ENCODE peak calls at places on chromosomes 13 and 19, in seven cellular contexts. Y is GM23248, L is psoas muscle, A is left ventricle myocardium inferior, B is tibial nerve, C is endodermal cell, K is cardiac muscle cell. O is an unnamed sample. For H3K9me3, the result is how much of the 10 kb centered on the place peaks cover.

GRCh38 chr13:40379186-40379585 is 287.3 kb downstream of the FOXO1 start:
- DNase-seq in Y (no peak), L (no peak), A (no peak), B (no peak), C (no peak), K (no peak), O (no peak)

GRCh38 chr19:2381151-2381822 is 21.2 kb downstream of the TMPRSS9 start:
- DNase-seq in Y (no peak), L (no peak), A (no peak), B (no peak), C (no peak), K (peak), O (no peak)

GRCh38 chr13:102402292-102402691 is 444 bp upstream of the FGF14 start:
- DNase-seq in Y (peak), L (peak), A (peak), B (no peak), C (peak), K (peak), O (no peak)

GRCh38 chr13:21176195-21176981 is at the start of the genes MRPL57 and SKA3:
- DNase-seq in Y (peak), L (peak), A (peak), B (peak), C (peak), K (peak), O (peak)

GRCh38 chr13:113564331-113565023 is 20.1 kb upstream of the TFDP1 start:
- DNase-seq in Y (no peak), L (no peak), A (no peak), B (no peak), C (peak), K (no peak), O (no peak)

GRCh38 chr13:52070929-52071523 is 46.5 kb downstream of the UTP14C start:
- DNase-seq in Y (peak), L (no peak), A (no peak), B (no peak), C (no peak), K (peak), O (peak)

GRCh38 chr19:2922987-2923386 is 21.8 kb downstream of the ZNF77 start:
- DNase-seq in Y (no peak), L (no peak), A (no peak), B (no peak), C (peak), K (no peak), O (peak)

GRCh38 chr13:64855506-64855905 is 2374.6 kb downstream of the PCDH9 start:
- DNase-seq in Y (peak), L (no peak), A (no peak), B (no peak), C (no peak), K (peak), O (peak)

GRCh38 chr13:93881418-93881817 is 598.1 kb downstream of the DCT start:
- DNase-seq in Y (peak), L (no peak), A (no peak), B (no peak), C (no peak), K (peak), O (no peak)

GRCh38 chr13:50375792-50376191 is 360.5 kb downstream of the KCNRG start:
- DNase-seq in Y (peak), L (no peak), A (no peak), B (no peak), C (no peak), K (peak), O (peak)

GRCh38 chr13:29943301-29944085 is 93.1 kb upstream of the UBL3 start:
- DNase-seq in Y (no peak), L (no peak), A (no peak), B (no peak), C (no peak), K (no peak), O (no peak)

GRCh38 chr19:47483200-47483599 is 819 bp downstream of the KPTN start:
- DNase-seq in Y (no peak), L (no peak), A (no peak), B (no peak), C (no peak), K (no peak), O (no peak)

GRCh38 chr13:50529154-50529882 is 314.2 kb downstream of the DLEU7 start:
- DNase-seq in Y (peak), L (peak), A (peak), B (peak), C (peak), K (peak), O (no peak)

GRCh38 chr19:41324921-41325639 is 15.1 kb downstream of the CCDC97 start:
- DNase-seq in Y (peak), L (peak), A (peak), B (no peak), C (peak), K (peak), O (peak)
- H3K4me3 ChIP-seq in Y (peak), L (peak), A (peak), B (no peak), C (peak), K (no peak), O (no peak)

GRCh38 chr19:51873097-51873496 is 14.7 kb downstream of the ZNF577 start:
- DNase-seq in Y (no peak), L (no peak), A (no peak), B (no peak), C (no peak), K (no peak), O (no peak)
- H3K9me3 ChIP-seq in Y (under half), L (half or more), A (half or more), B (under half), C (half or more), K (under half), O (half or more)

GRCh38 chr19:33302175-33302973 is at the start of gene CEBPA:
- DNase-seq in Y (peak), L (peak), A (peak), B (peak), C (peak), K (peak), O (peak)

GRCh38 chr19:33301900-33302174 is 497 bp downstream of the CEBPA start:
- DNase-seq in Y (peak), L (no peak), A (no peak), B (no peak), C (no peak), K (no peak), O (no peak)

GRCh38 chr19:33300016-33300981 is 2.0 kb downstream of the CEBPA start:
- DNase-seq in Y (no peak), L (no peak), A (no peak), B (no peak), C (no peak), K (peak), O (no peak)

GRCh38 chr19:33302974-33303790 is 848 bp upstream of the CEBPA start:
- DNase-seq in Y (peak), L (peak), A (peak), B (no peak), C (peak), K (peak), O (peak)

DNA sequence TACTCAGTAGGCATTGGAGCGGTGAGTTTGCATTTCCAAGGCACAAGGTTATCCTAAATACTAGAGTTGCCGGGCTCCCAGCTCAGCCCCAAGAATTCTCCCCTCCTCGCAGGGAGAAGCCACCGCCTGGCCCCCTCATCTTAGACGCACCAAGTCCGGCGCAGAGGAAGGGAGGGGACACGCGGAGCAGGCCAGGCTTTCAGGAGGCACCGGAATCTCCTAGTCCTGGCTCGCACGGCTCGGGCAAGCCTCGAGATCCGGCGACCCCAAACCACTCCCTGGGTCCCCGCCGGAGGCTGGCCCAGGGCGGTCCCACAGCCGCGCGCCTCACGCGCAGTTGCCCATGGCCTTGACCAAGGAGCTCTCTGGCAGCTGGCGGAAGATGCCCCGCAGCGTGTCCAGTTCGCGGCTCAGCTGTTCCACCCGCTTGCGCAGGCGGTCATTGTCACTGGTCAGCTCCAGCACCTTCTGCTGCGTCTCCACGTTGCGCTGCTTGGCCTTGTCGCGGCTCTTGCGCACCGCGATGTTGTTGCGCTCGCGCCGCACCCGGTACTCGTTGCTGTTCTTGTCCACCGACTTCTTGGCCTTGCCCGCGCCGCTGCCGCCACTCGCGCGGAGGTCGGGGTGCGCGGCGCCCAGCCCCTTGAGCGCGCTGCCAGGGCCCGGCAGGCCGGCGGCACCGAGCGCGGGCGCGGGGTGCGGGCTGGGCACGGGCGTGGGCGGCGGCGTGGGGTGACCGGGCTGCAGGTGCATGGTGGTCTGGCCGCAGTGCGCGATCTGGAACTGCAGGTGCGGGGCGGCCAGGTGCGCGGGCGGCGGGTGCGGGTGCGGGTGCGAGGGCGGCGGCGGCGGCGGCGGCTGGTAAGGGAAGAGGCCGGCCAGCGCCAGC is 1.1 kb downstream of the CEBPA start:
- DNase-seq in Y (peak), L (peak), A (no peak), B (no peak), C (peak), K (peak), O (peak)
- H3K4me3 ChIP-seq in Y (peak), L (peak), A (peak), B (peak), C (no peak), K (peak), O (peak)

DNA sequence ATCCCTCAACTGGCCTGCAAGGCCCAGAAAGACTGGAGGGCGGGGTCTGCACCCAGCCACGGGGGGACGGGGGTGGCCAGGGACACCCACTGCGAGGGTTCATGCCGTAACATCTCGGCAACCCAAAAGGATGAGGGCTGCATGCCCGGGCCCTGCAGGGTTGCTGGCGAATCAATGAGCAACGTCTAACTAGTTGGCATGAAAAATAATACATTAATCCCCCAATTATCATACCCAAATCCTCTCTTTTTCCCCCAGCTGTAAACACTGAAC is 232.2 kb downstream of the TUBA3C start:
- DNase-seq in Y (no peak), L (no peak), A (no peak), B (no peak), C (no peak), K (no peak), O (no peak)
- H3K9me3 ChIP-seq in Y (under half), L (under half), A (under half), B (under half), C (under half), K (under half), O (under half)

DNA sequence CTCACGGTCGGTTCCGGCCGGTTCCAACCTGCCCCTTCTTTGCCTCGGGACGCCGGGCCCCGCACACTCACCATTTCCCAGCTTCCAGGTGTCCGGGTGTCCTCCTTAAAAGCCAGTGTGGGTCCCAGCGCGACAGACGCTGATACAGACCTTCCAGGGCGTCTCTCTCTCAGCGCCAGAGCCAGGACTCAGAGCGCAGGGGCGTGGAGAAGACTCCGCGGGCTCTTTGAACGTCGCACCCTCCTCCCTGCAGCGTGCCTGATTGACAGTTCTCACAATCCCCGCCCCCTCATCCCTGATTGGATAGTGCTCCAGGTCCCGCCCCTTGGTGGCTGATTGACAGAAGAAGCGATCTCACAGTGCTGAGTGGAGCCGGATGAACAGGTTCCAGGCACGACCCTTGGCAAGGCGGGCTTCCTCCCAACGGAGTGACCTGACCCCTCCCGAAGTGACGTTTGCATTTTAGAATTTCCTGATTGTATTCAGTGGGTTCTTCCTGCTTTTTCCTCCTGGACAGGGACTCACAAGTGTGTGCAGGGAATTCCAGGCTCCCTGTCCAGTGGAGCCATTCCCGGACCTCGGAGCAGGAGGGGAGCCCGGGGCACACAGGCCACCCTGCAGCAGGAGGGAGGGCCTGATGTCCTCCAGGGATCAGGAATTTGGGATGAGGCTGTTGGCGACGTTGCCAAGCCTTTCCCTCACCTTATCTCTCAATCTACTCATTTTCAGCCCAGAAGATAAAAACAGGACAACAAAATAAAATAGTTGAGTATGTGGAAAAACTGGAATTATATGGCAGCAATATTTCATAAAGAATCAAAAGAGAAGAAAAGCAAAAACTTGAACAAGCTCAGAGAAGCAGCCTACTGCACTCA is at the start of gene ZNF823:
- DNase-seq in Y (peak), L (peak), A (peak), B (peak), C (peak), K (peak), O (peak)
- H3K4me3 ChIP-seq in Y (peak), L (peak), A (peak), B (peak), C (peak), K (peak), O (peak)

DNA sequence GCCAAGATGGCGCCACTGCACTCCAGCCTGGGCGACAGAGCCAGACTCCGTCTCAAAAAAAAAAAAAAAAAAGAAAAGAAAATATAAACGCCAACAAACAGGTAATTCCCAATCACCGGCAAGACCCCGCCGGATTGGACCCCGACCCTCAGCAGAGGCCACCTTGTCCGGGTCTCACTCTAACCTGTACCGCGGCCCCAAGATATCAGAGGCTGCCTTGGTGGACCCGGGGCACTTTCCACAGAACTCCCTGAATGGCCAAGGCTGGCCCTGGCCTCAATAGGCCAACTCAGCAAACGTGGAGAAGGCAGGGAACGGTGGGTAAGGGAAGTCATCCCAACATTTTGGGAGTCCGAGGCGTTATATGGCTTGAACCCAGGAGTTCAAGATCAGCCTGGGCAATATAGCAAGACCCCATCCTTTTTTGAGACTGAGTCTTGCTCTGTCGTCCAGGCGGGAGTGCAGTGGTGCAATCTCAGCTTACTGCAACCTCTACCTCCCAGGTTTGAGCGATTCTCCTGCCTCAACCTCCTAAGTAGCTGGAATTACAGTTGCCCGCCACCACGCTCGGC is 27.8 kb downstream of the MAN2B1 start:
- DNase-seq in Y (no peak), L (no peak), A (no peak), B (no peak), C (no peak), K (no peak), O (no peak)
- H3K9me3 ChIP-seq in Y (under half), L (under half), A (under half), B (under half), C (under half), K (under half), O (under half)

GRCh38 chr19:7676854-7677253 is at the start of gene MCEMP1:
- DNase-seq in Y (no peak), L (no peak), A (no peak), B (no peak), C (no peak), K (no peak), O (no peak)
- H3K4me3 ChIP-seq in Y (no peak), L (no peak), A (no peak), B (no peak), C (no peak), K (no peak), O (no peak)

O was measured in adipocyte.